ENCODE peak calls at places on chromosome 1, in six cellular contexts. R, I, G, X, A and T are unnamed samples.

GRCh38 chr1:245956225-245956624 is 550.9 kb downstream of the SMYD3 start:
- DNase-seq in R (peak), G (no peak), X (no peak), A (peak), I (no peak), T (no peak)

GRCh38 chr1:198238121-198238520 is 81.3 kb downstream of the NEK7 start:
- DNase-seq in X (peak), I (no peak), A (no peak), R (no peak), G (peak), T (no peak)

GRCh38 chr1:35807614-35808375 is at the start of gene AGO4:
- DNase-seq in I (peak), X (peak), A (peak), G (no peak), R (peak), T (peak)

GRCh38 chr1:241998412-241998921 is 431 bp downstream of the MAP1LC3C start:
- DNase-seq in A (peak), X (peak), I (peak), R (peak), G (peak), T (peak)

GRCh38 chr1:109488696-109489095 is 5.0 kb downstream of the ATXN7L2 start:
- DNase-seq in G (no peak), X (no peak), I (no peak), A (no peak), R (no peak), T (no peak)

GRCh38 chr1:55309053-55309452 is 93.9 kb upstream of the USP24 start:
- DNase-seq in A (no peak), G (no peak), R (no peak), I (no peak), X (no peak), T (no peak)

GRCh38 chr1:7010534-7011200 is 225.4 kb downstream of the CAMTA1 start:
- DNase-seq in A (no peak), I (no peak), G (no peak), R (no peak), X (no peak), T (no peak)

GRCh38 chr1:68791800-68792199 is 294.9 kb upstream of the DEPDC1 start:
- DNase-seq in G (no peak), I (no peak), R (no peak), A (no peak), X (no peak), T (no peak)

GRCh38 chr1:240765732-240766363 is 153.9 kb upstream of the GREM2 start:
- DNase-seq in R (no peak), G (no peak), I (no peak), A (no peak), X (no peak), T (no peak)

GRCh38 chr1:24905355-24905978 is 24.6 kb downstream of the RUNX3 start:
- DNase-seq in X (no peak), G (no peak), I (no peak), R (no peak), A (no peak), T (no peak)

GRCh38 chr1:155241069-155241679 is 14.1 kb downstream of the ENTREP3 start:
- DNase-seq in I (no peak), X (peak), A (peak), R (peak), G (peak), T (peak)

GRCh38 chr1:174726167-174726879 is 273.4 kb upstream of the CACYBP start:
- DNase-seq in I (no peak), G (no peak), A (peak), X (no peak), R (no peak), T (no peak)